ENCODE peak calls at places on chromosomes 2 and 18, in nine cellular contexts. C is H9; Y is cardiac muscle cell; R is endothelial cell of umbilical vein; T is effector memory CD4-positive, alpha-beta T cell; N is upper lobe of right lung; V is neural progenitor cell; Z is psoas muscle; M is mesendoderm. E is an unnamed sample. For H3K27me3 and H3K4me1, the result is how much of the 10 kb centered on the place peaks cover.

GRCh38 chr2:53442783-53443182 is 324.8 kb upstream of the CHAC2 start:
- DNase-seq in C (peak), Y (no peak), R (no peak), T (no peak), N (no peak), V (peak), Z (no peak), M (peak), E (no peak)

GRCh38 chr2:29010946-29011649 is 30.0 kb downstream of the TOGARAM2 start:
- DNase-seq in C (peak), Y (peak), R (no peak), T (peak), N (no peak), V (peak), Z (peak), M (peak), E (no peak)

GRCh38 chr2:215059724-215060123 is 78.7 kb downstream of the ABCA12 start:
- DNase-seq in C (no peak), Y (peak), R (no peak), T (no peak), N (no peak), V (no peak), Z (no peak), M (no peak), E (no peak)

GRCh38 chr2:171798156-171798815 is 95.8 kb downstream of the SLC25A12 start:
- DNase-seq in C (no peak), Y (peak), R (peak), T (no peak), N (no peak), V (peak), Z (no peak), M (no peak), E (peak)

GRCh38 chr2:77185052-77185451 is 337.1 kb downstream of the LRRTM4 start:
- DNase-seq in C (no peak), Y (no peak), R (no peak), T (no peak), N (no peak), V (no peak), Z (no peak), M (no peak), E (no peak)

GRCh38 chr2:30403592-30404353 is 43.3 kb upstream of the LCLAT1 start:
- DNase-seq in C (no peak), Y (no peak), R (no peak), T (no peak), N (no peak), V (no peak), Z (no peak), M (no peak), E (no peak)

GRCh38 chr2:773256-774160 is 96.3 kb upstream of the TMEM18 start:
- DNase-seq in C (no peak), Y (no peak), R (no peak), T (no peak), N (no peak), V (no peak), Z (no peak), M (no peak), E (no peak)

GRCh38 chr2:60958800-60959199 is 58.7 kb upstream of the PEX13 start:
- DNase-seq in C (no peak), Y (peak), R (peak), T (no peak), N (no peak), V (no peak), Z (no peak), M (no peak), E (no peak)

GRCh38 chr2:207930747-207931146 is 94.6 kb downstream of the PLEKHM3 start:
- DNase-seq in C (no peak), Y (no peak), R (no peak), T (no peak), N (peak), V (no peak), Z (no peak), M (no peak), E (no peak)

GRCh38 chr2:66872056-66872821 is 437.3 kb downstream of the MEIS1 start:
- DNase-seq in C (no peak), Y (peak), R (peak), T (no peak), N (no peak), V (no peak), Z (no peak), M (no peak), E (no peak)

GRCh38 chr2:43448011-43448821 is 147.6 kb downstream of the THADA start:
- DNase-seq in C (no peak), Y (no peak), R (no peak), T (no peak), N (no peak), V (peak), Z (no peak), M (peak), E (no peak)

GRCh38 chr2:152694161-152694661 is 23.1 kb downstream of the PRPF40A start:
- DNase-seq in C (no peak), Y (peak), R (peak), T (no peak), N (no peak), V (no peak), Z (no peak), M (peak), E (peak)

GRCh38 chr2:240701736-240702639 is 10.3 kb downstream of the AQP12A start:
- DNase-seq in C (no peak), Y (no peak), R (no peak), T (no peak), N (no peak), V (no peak), Z (peak), M (no peak), E (no peak)

GRCh38 chr2:240703417-240704341 is 12.0 kb downstream of the AQP12A start:
- DNase-seq in C (no peak), Y (no peak), R (no peak), T (no peak), N (no peak), V (no peak), Z (peak), M (no peak), E (no peak)

GRCh38 chr2:240701091-240701735 is 9.5 kb downstream of the AQP12A start:
- DNase-seq in C (no peak), Y (no peak), R (no peak), T (no peak), N (no peak), V (no peak), Z (peak), M (no peak), E (no peak)

GRCh38 chr2:240704651-240705050 is 13.0 kb downstream of the AQP12A start:
- DNase-seq in C (no peak), Y (no peak), R (no peak), T (no peak), N (no peak), V (no peak), Z (peak), M (no peak), E (no peak)

DNA sequence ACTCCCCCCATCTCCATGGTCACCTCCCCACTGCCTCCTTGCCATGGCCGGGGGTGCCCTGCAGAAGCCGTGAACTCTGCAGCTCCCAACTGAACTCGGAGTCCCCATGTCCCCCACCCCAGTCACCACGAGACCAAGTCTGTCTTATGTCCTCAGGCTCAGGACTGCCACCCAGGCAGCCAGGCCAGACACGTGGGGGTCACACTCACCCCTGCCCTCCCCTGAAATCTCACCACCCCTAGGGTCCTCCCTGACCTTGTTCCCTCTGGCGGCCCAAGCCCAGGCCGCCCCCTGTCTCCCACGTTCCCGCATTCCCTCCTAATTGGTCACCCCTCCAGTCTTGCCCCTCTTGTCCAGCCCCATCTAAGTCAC is 11.0 kb downstream of the AQP12A start:
- DNase-seq in C (no peak), Y (no peak), R (no peak), T (no peak), N (no peak), V (no peak), Z (peak), M (no peak), E (no peak)
- H3K27me3 ChIP-seq in C (under half), Y (under half), R (under half), T (under half), N (under half), V (under half), Z (under half), M (under half), E (under half)

GRCh38 chr2:24439971-24440340 is 51.1 kb upstream of the NCOA1 start:
- DNase-seq in C (no peak), Y (no peak), R (no peak), T (no peak), N (no peak), V (no peak), Z (no peak), M (no peak), E (no peak)
- H3K27ac ChIP-seq in C (no peak), Y (no peak), R (no peak), T (no peak), N (no peak), V (no peak), Z (no peak), M (no peak), E (no peak)

DNA sequence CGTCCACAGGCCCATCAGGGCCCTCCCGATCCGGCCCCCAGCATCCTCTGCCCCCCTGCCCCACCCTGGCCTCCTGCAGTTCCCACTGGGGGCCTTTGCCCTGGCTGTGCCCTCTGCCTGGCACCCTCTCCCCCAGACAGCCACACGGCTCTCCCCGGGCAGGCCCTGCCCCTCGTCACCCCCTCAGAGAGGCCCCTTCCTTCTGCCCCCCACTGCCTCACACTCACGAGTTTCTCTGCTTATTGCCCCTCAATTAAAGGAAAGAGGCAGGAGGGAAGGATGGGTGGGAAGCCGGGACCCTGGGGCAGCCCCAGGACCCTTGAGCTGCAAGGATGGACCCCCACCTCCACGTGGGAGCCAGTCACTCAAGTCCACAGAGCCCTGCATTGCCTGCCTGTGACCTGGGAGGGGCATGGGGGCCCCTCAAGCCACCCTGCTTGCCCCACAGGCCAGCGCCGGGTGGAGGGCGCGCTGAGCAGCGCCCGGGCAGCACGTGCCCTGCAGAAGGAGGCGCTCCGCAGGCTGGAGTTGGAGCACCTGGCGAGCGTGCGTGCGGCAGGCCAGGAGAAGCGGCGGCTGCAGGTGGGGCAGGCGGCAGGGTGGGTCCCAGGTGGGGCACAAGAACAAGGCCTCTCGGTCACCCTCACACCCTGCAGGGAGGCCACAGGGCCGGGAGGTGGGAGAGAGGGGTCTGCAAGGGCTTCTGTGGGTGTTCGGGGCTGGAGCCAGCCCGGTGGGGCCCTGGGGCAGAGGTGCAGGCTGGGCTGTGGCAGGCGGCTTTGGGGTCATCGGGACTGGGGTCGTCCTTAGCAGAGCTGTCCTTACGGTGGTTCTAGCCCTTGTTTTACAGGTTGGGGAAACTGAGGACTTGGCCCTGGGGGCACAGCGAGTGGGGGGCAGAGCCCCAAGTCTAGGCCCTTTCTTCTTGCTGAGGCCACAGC is 30.5 kb upstream of the SNED1 start:
- DNase-seq in C (no peak), Y (no peak), R (no peak), T (no peak), N (peak), V (no peak), Z (peak), M (no peak), E (no peak)
- H3K4me1 ChIP-seq in C (under half), Y (under half), R (under half), T (under half), N (under half), V (under half), Z (under half), M (under half), E (under half)

DNA sequence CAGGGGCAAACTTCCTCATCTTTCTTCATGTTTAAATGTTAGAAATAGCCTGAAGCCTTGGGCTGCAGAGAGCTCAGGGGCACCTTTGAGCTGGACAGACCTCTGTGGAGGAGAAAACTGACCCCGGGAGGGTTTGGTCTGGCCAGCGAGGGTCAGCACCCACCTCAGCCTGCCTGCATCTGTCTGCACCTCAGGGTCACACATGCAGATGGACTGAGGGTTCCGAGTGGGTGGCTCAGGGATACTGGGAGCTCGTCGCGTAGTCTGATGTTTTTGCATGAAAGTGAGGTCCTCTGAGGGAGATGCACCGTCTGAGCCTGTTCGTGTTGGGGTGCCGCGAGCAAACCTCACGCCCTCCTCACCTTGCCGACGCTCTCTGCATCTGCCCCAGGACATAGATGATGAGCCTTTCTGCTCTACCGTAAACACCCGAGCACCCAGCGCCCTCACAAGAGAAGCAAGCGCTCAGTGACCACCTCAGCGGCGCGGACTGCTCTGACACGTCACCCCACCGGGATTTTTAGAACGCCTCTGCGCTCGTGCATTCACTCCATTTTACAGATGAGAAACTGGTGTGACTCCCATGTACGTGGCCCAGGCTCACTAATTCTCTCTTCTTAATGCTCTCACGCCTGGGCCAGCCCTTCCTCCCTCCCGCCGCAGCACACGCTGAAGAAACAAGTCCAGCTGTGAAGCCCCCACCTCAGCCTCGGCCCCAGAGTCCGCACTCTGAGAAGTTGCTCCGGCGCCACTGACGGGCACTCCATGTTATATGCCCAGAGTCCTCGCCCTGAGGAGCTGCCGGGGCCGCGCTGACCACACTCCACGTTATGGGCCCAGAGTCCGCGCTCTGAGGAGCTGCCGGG is 9.5 kb downstream of the KCNG2 start:
- DNase-seq in C (no peak), Y (no peak), R (no peak), T (no peak), N (peak), V (no peak), Z (no peak), M (no peak), E (no peak)
- H3K27me3 ChIP-seq in C (under half), Y (under half), R (under half), T (under half), N (under half), V (under half), Z (under half), M (under half), E (under half)

DNA sequence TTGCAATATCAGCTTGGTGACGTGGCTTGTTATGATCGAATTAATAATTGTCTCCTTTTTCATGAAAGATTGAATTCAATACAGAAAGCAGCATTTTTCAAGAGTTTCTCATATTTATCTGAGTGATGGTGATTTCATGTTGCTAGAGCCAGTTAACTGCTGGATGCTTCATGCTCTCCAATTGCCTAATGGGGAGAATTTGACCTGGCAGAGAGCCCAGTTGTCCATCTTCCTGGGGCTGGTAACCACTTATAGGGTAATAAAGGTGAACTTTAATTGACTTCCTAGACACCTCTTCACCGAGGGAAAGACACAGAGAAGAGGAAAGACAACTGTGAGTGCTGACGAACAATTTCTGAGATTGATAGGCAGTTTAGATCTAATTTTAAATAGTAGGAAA is 153.1 kb downstream of the RAPGEF4 start:
- DNase-seq in C (no peak), Y (no peak), R (no peak), T (no peak), N (no peak), V (no peak), Z (no peak), M (no peak), E (no peak)
- H3K27ac ChIP-seq in C (no peak), Y (peak), R (no peak), T (no peak), N (no peak), V (no peak), Z (no peak), M (no peak), E (no peak)

DNA sequence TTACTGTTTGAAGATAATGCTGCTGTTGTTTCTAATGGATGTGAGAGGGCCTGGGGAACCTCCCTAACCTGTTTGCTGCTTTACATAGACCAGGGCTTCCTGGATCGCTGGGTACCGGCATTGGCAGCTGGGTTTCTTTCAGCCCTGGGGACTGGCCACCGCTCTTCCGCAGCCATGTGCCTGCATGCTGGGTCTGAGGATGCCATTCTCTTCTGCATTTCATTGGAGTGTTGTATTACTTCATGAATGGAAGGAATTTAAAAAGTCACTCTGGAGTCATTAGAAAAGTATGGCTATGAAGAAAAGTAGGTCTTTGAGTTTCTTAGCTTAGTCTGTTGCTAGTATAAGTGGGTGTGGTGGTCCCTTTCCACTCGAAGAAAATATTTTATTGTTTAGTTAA is 107.3 kb upstream of the MGAT5 start:
- DNase-seq in C (peak), Y (no peak), R (no peak), T (no peak), N (no peak), V (no peak), Z (no peak), M (peak), E (no peak)
- H3K4me1 ChIP-seq in C (under half), Y (under half), R (under half), T (under half), N (under half), V (under half), Z (under half), M (under half), E (under half)

DNA sequence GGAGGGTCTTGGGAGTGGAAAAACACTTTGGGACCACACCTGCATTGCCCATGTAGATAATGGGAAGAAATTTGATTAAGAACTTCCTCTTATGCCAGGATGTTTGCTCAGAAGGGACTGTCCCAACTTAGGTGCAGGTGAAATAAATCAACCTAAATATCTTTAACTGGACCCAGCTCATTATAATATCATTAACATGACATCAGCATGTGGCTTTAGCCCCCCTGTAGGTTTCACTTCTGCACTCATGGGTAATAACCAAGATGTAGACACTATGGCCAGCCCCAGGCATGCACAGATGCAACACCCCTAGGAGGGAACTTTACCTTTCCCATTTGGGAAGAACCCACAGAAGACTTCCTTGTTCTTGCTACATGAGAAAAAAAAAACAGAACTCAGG is 227.4 kb upstream of the ZNF804A start:
- DNase-seq in C (no peak), Y (no peak), R (no peak), T (no peak), N (no peak), V (no peak), Z (no peak), M (no peak), E (no peak)
- H3K27me3 ChIP-seq in C (under half), Y (under half), R (under half), T (under half), N (under half), V (under half), Z (under half), M (under half), E (under half)

GRCh38 chr2:127790694-127791529 is 20.1 kb downstream of the WDR33 start:
- DNase-seq in C (no peak), Y (no peak), R (no peak), T (no peak), N (no peak), V (no peak), Z (no peak), M (no peak), E (no peak)

GRCh38 chr2:127792805-127793204 is 18.2 kb downstream of the WDR33 start:
- DNase-seq in C (no peak), Y (no peak), R (no peak), T (no peak), N (no peak), V (no peak), Z (no peak), M (no peak), E (no peak)

DNA sequence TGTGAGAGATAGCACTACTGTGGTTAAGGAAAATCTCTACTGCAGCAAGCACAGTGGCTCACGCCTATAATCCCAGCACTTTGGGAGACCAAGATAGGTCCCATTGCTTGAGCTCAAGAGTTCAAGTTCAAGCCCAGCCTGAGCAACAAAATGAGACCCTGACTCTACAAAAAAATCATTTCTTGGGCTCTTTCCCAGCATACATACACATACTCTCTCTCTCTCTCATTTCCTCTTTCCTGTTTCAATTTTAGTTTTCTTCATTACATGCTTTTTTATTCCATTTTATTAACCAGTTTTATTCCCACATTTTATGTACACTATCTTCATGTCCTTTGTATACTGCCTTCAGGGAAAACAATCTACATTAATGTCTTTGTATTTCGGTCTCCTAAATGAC is 14.6 kb downstream of the WDR33 start:
- DNase-seq in C (no peak), Y (no peak), R (peak), T (no peak), N (no peak), V (no peak), Z (no peak), M (no peak), E (no peak)
- H3K27ac ChIP-seq in C (no peak), Y (no peak), R (no peak), T (no peak), N (no peak), V (no peak), Z (no peak), M (no peak), E (no peak)

GRCh38 chr2:71453404-71454220 is at the start of gene DYSF:
- DNase-seq in C (peak), Y (peak), R (no peak), T (no peak), N (peak), V (peak), Z (peak), M (peak), E (no peak)
- H3K4me1 ChIP-seq in C (under half), Y (half or more), R (half or more), T (under half), N (under half), V (under half), Z (half or more), M (under half), E (under half)

E was measured in SJSA1.